ENCODE peak calls at places on chromosomes 1 and 21, in seven cellular contexts. L is PC-3; Q is brain microvascular endothelial cell; I is transverse colon; Y is CD8-positive, alpha-beta T cell; P is heart right ventricle; H is AG04450. X is an unnamed sample.

GRCh38 chr1:196654271-196654670 is 2.4 kb downstream of the CFH start:
- DNase-seq in H (no peak), Q (no peak), P (no peak), I (no peak), Y (no peak), L (no peak), X (no peak)

GRCh38 chr1:51733793-51734522 is 117.1 kb downstream of the OSBPL9 start:
- DNase-seq in Q (no peak), L (no peak), I (no peak), P (no peak), H (no peak), Y (no peak), X (peak; percentile 10)

GRCh38 chr21:25887646-25888321 is 153.0 kb downstream of the GABPA start:
- DNase-seq in Q (no peak), P (no peak), H (no peak), Y (no peak), L (no peak), I (peak; percentile 71), X (no peak)

GRCh38 chr1:229033480-229033879 is 237.4 kb upstream of the RAB4A start:
- DNase-seq in H (no peak), P (no peak), Y (no peak), I (no peak), Q (no peak), L (no peak), X (no peak)

GRCh38 chr1:61851849-61852692 is 109.8 kb downstream of the PATJ start:
- DNase-seq in P (no peak), Q (peak; percentile 50), I (no peak), L (peak; percentile 79), H (peak; percentile 58), Y (peak; percentile 17), X (peak; percentile 81)

GRCh38 chr1:22184892-22185612 is 42.2 kb upstream of the WNT4 start:
- DNase-seq in Y (no peak), P (no peak), Q (peak; percentile 4), I (peak; percentile 10), H (no peak), L (no peak), X (no peak)

GRCh38 chr1:44212355-44213221 is 683 bp upstream of the DMAP1 start:
- DNase-seq in I (no peak), Q (no peak), L (no peak), Y (no peak), H (no peak), P (no peak), X (no peak)

GRCh38 chr1:6367381-6368007 is 26.1 kb downstream of the ACOT7 start:
- DNase-seq in L (peak; percentile 38), Q (no peak), P (peak; percentile 52), I (no peak), Y (no peak), H (no peak), X (peak; percentile 31)

GRCh38 chr1:184425449-184426277 is 38.8 kb downstream of the C1orf21 start:
- DNase-seq in Y (no peak), L (peak; percentile 67), Q (no peak), P (no peak), I (peak; percentile 85), H (no peak), X (no peak)

GRCh38 chr1:116950497-116951174 is 40.9 kb downstream of the PTGFRN start:
- DNase-seq in P (no peak), H (no peak), Q (no peak), I (no peak), L (no peak), Y (no peak), X (peak; percentile 59)

GRCh38 chr21:33105088-33105487 is 35.1 kb downstream of the OLIG1 start:
- DNase-seq in L (no peak), Q (no peak), I (no peak), Y (no peak), P (no peak), H (no peak), X (no peak)

GRCh38 chr21:40688106-40688850 is 158.7 kb downstream of the DSCAM start:
- DNase-seq in P (no peak), I (no peak), L (no peak), Q (no peak), Y (no peak), H (no peak), X (no peak)

DNA sequence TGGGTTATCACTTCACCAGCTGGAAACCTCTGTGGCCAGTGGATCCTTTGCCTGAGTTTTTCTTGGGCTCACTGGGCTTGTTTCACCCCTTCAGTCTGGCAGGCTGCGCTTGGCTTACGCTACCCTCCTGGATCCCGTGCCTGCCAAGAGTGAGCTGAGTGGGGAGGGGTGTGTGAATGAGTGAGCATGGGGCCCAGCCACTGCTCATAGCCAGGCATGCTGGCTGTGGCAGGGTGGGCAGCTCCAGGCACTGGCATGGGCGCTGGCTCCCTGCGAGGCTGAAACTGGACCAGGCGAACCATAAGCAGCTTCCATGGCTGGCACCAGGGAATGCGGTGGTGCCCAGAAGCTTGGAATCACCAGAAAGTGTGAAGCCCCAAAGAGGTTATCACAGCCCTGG is 19.8 kb upstream of the GBP3 start:
- DNase-seq in L (no peak), Q (no peak), H (no peak), P (no peak), I (no peak), Y (no peak), X (no peak)
- H3K4me3 ChIP-seq in L (no peak overlapping the region), Q (no peak overlapping the region), H (no peak overlapping the region), P (no peak overlapping the region), I (no peak overlapping the region), Y (no peak overlapping the region), X (no peak overlapping the region)

DNA sequence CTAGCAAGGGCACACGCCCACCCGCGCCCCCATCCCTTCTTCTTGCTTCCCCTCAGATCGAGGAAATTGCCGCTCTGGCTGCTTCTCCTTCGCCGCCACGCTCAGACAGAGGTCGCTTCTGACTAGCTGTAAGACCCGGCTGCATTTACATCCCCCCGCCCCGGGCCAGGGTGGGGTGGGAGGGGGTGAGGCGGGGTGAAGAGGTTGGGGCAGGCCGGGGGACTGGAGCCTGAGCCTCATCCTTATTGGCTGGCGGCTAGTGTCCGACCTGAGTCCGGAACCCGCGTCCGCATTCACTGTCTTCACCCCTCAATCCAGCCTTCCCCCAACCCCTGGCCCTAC is 11.1 kb downstream of the NR5A2 start:
- DNase-seq in L (no peak), Q (no peak), Y (no peak), H (no peak), I (peak; percentile 33), P (no peak), X (no peak)
- H3K4me3 ChIP-seq in L (peak overlapping the region; percentile 70), Q (no peak overlapping the region), Y (no peak overlapping the region), H (peak overlapping the region; percentile 55), I (peak overlapping the region; percentile 69), P (peak overlapping the region; percentile 60), X (peak overlapping the region; percentile 73)

DNA sequence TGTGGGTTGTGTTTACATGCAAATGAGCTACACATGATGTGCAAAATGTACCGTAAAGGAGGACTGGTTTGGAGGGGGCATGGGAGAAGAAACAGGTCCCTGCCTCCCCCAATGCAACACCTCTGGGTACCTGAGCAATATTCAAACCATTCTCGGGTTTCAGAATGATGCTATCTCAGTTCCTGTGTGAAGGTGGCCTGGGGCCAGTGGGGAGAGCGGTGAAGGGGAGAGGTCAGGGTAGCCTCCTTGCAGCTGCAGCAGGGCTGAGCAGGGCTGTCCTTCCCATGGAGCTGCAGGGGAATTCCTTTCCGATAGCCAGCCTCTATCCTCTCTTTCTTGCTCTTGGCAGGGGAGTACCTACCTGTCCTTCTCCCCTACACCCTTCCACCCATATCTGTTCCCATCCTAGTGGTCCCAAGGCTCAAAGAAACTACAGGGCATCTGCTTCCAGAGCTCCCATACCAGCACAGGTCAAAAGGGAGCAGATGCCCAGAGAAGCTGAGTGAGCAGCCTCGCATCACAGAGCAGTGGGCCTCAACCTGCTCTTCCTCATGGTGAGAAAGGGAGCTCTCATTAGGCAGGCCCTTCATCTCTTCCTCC is 11.9 kb downstream of the MEF2D start:
- DNase-seq in I (peak; percentile 70), Y (no peak), L (peak; percentile 26), H (no peak), Q (no peak), P (no peak), X (no peak)
- H3K4me3 ChIP-seq in I (no peak overlapping the region), Y (peak overlapping the region; percentile 29), L (no peak overlapping the region), H (no peak overlapping the region), Q (no peak overlapping the region), P (peak overlapping the region; percentile 37), X (no peak overlapping the region)

DNA sequence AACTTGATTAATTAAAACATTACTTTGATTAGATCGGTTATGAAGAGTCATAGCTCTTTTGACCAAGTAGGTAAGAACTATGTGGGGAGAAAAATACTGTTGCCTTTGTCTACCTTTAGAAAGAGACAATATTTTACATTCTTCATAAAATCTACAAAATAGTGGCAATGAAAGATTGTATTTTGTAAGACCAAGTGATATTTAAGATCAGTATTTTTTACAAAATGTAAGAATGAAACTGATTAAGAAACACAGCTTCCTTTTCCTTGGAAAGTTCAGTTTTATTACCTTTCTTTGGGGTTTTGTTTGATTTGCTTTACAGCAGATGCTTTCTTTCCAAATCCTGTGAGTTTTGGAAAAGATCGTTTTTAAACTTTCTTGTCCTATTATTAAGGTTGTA is 69.8 kb downstream of the SLC35A3 start:
- DNase-seq in H (no peak), Y (no peak), Q (no peak), I (no peak), L (peak; percentile 6), P (no peak), X (peak; percentile 20)
- H3K4me3 ChIP-seq in H (peak overlapping the region; percentile 86), Y (peak overlapping the region; percentile 85), Q (peak overlapping the region; percentile 88), I (peak overlapping the region; percentile 89), L (peak overlapping the region; percentile 77), P (peak overlapping the region; percentile 78), X (peak overlapping the region; percentile 93)

DNA sequence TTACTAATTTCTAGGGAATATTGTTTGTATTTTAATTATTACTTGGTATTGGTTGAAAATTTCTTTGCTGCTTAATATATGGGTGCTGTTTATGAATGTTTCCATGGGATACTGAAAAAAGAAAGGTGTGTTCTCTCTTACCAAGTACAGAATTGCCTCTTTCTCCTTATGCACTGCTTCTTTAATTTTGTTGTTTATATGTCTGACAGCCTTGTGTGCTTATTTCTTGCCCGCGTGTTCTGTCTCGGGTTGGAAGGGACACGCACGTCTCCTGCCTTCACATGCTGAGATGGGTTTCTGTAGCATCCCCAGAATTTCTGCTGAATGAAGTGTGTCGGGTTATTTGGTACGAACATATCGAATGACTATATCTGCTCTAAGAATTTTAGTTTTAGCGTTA is 51.1 kb downstream of the AGPAT3 start:
- DNase-seq in Y (no peak), P (no peak), Q (no peak), I (no peak), H (no peak), L (no peak), X (peak; percentile 30)
- H3K4me3 ChIP-seq in Y (peak overlapping the region; percentile 51), P (no peak overlapping the region), Q (no peak overlapping the region), I (no peak overlapping the region), H (no peak overlapping the region), L (no peak overlapping the region), X (peak overlapping the region; percentile 69)

GRCh38 chr1:3732747-3733602 is 19.3 kb upstream of the CCDC27 start:
- DNase-seq in H (no peak), P (no peak), L (no peak), Q (no peak), I (no peak), Y (no peak), X (peak; percentile 53)
- H3K4me3 ChIP-seq in H (no peak overlapping the region), P (no peak overlapping the region), L (no peak overlapping the region), Q (no peak overlapping the region), I (no peak overlapping the region), Y (no peak overlapping the region), X (no peak overlapping the region)

GRCh38 chr1:151056149-151056548 is 3.3 kb downstream of the CDC42SE1 start:
- DNase-seq in H (no peak), Y (peak; percentile 44), P (no peak), Q (no peak), L (no peak), I (no peak), X (peak; percentile 28)
- H3K4me3 ChIP-seq in H (no peak overlapping the region), Y (peak overlapping the region; percentile 90), P (peak overlapping the region; percentile 91), Q (no peak overlapping the region), L (no peak overlapping the region), I (peak overlapping the region; percentile 92), X (peak overlapping the region; percentile 90)

X was measured in GM23248.